ENCODE peak calls at places on chromosomes 7 and 10, in seven cellular contexts. S is CD4-positive, alpha-beta memory T cell; K is T-helper 2 cell; V is cardiac fibroblast; R is COR-L47; J is GM12865; T is fibroblast of mammary gland. M is an unnamed sample.

GRCh38 chr10:46326971-46327370 is 40.2 kb downstream of the ANTXRL start:
- DNase-seq in S (no peak), R (no peak), J (no peak), K (no peak), T (no peak), V (no peak), M (no peak)

GRCh38 chr7:158087196-158087595 is 500.4 kb downstream of the PTPRN2 start:
- DNase-seq in T (no peak), R (no peak), S (no peak), V (no peak), K (no peak), J (no peak), M (no peak)

GRCh38 chr7:23247602-23248335 is 1.2 kb downstream of the GPNMB start:
- DNase-seq in V (peak), T (peak), S (no peak), R (no peak), J (peak), K (peak), M (peak)

GRCh38 chr7:1626769-1627168 is 43.3 kb upstream of the ELFN1 start:
- DNase-seq in J (no peak), T (no peak), K (no peak), V (no peak), S (no peak), R (no peak), M (no peak)

GRCh38 chr7:158782638-158783490 is 46.4 kb downstream of the ESYT2 start:
- DNase-seq in J (no peak), T (peak), K (no peak), S (no peak), V (peak), R (peak), M (peak)

GRCh38 chr7:151623766-151624165 is 104.1 kb upstream of the RHEB start:
- DNase-seq in S (no peak), K (no peak), R (no peak), V (peak), T (peak), J (no peak), M (peak)

GRCh38 chr7:2954433-2954853 is 89.2 kb downstream of the CARD11 start:
- DNase-seq in S (no peak), T (no peak), K (peak), V (no peak), R (no peak), J (no peak), M (no peak)

GRCh38 chr7:158261362-158262235 is 326.0 kb downstream of the PTPRN2 start:
- DNase-seq in V (no peak), K (no peak), J (no peak), S (no peak), T (no peak), R (no peak), M (no peak)

GRCh38 chr7:155222046-155222445 is 75.6 kb upstream of the INSIG1 start:
- DNase-seq in J (no peak), K (peak), R (peak), V (no peak), S (no peak), T (no peak), M (peak)

GRCh38 chr10:96789571-96790108 is 42.5 kb upstream of the LCOR start:
- DNase-seq in K (peak), T (peak), R (no peak), V (no peak), S (no peak), J (peak), M (peak)

GRCh38 chr7:150941983-150942590 is 36.0 kb downstream of the KCNH2 start:
- DNase-seq in R (peak), V (peak), J (peak), T (no peak), S (peak), K (peak), M (no peak)

GRCh38 chr7:134954197-134955082 is 31.9 kb upstream of the AGBL3 start:
- DNase-seq in K (peak), T (peak), V (peak), J (peak), S (peak), R (peak), M (peak)

GRCh38 chr10:11727563-11727962 is 14.6 kb upstream of the ECHDC3 start:
- DNase-seq in T (no peak), V (no peak), S (no peak), J (no peak), R (no peak), K (no peak), M (no peak)

GRCh38 chr7:119270644-119271043 is 1002.3 kb upstream of the KCND2 start:
- DNase-seq in S (no peak), K (no peak), V (no peak), J (peak), T (no peak), R (no peak), M (no peak)

GRCh38 chr10:91022390-91022789 is 101.5 kb upstream of the ANKRD1 start:
- DNase-seq in S (no peak), J (no peak), R (no peak), T (no peak), K (no peak), V (peak), M (peak)

GRCh38 chr10:67779455-67780205 is 58.4 kb downstream of the DNAJC12 start:
- DNase-seq in K (peak), T (peak), J (peak), V (peak), S (peak), R (peak), M (peak)

GRCh38 chr7:50696810-50697582 is 85.7 kb downstream of the GRB10 start:
- DNase-seq in T (peak), R (no peak), S (peak), J (no peak), K (peak), V (no peak), M (no peak)

GRCh38 chr10:1643161-1643910 is 94.0 kb downstream of the ADARB2 start:
- DNase-seq in K (peak), V (no peak), J (peak), S (no peak), R (no peak), T (no peak), M (no peak)

GRCh38 chr7:31776616-31777015 is 89.6 kb downstream of the PPP1R17 start:
- DNase-seq in R (no peak), K (no peak), S (no peak), T (peak), V (peak), J (no peak), M (peak)

GRCh38 chr10:124875596-124875995 is 66.3 kb upstream of the ZRANB1 start:
- DNase-seq in K (no peak), R (no peak), V (peak), J (no peak), T (peak), S (no peak), M (peak)

GRCh38 chr10:103861501-103861900 is 6.1 kb upstream of the SH3PXD2A start:
- DNase-seq in V (no peak), S (no peak), T (peak), J (no peak), R (no peak), K (no peak), M (no peak)

GRCh38 chr10:68811367-68812009 is 15.8 kb upstream of the STOX1 start:
- DNase-seq in J (no peak), R (no peak), V (no peak), S (no peak), K (no peak), T (no peak), M (no peak)

GRCh38 chr10:110110338-110110737 is 97.1 kb upstream of the MXI1 start:
- DNase-seq in R (no peak), K (no peak), J (peak), T (no peak), V (no peak), S (no peak), M (no peak)

GRCh38 chr7:67771840-67772605 is 775.4 kb downstream of the TYW1 start:
- DNase-seq in K (no peak), S (no peak), J (no peak), V (no peak), T (no peak), R (no peak), M (no peak)

GRCh38 chr7:90816511-90817142 is 220.5 kb downstream of the CDK14 start:
- DNase-seq in J (peak), V (peak), S (no peak), K (peak), R (no peak), T (peak), M (peak)

GRCh38 chr7:16411391-16411790 is 9.9 kb downstream of the CRPPA start:
- DNase-seq in V (no peak), T (peak), R (no peak), K (no peak), S (no peak), J (no peak), M (peak)

GRCh38 chr10:124654686-124655085 is 89.5 kb downstream of the FAM53B start:
- DNase-seq in J (no peak), S (no peak), K (peak), R (no peak), T (no peak), V (no peak), M (no peak)

GRCh38 chr7:150633926-150634325 is 1.7 kb upstream of the GIMAP6 start:
- DNase-seq in J (no peak), T (no peak), R (no peak), K (no peak), V (no peak), S (no peak), M (no peak)

GRCh38 chr10:62071846-62072281 is 170.4 kb downstream of the ARID5B start:
- DNase-seq in K (peak), S (no peak), V (no peak), R (no peak), T (peak), J (no peak), M (peak)

GRCh38 chr10:69655124-69655867 is 25.2 kb downstream of the FAM241B start:
- DNase-seq in J (no peak), V (no peak), T (no peak), K (no peak), S (no peak), R (no peak), M (no peak)

GRCh38 chr7:91974066-91974465 is 33.4 kb downstream of the AKAP9 start:
- DNase-seq in T (no peak), R (no peak), J (no peak), V (no peak), K (no peak), S (no peak), M (no peak)

GRCh38 chr10:70902659-70903261 is 14.4 kb upstream of the PCBD1 start:
- DNase-seq in V (no peak), J (no peak), S (no peak), T (no peak), R (no peak), K (no peak), M (no peak)

GRCh38 chr7:101747758-101748345 is 69.6 kb upstream of the CUX1 start:
- DNase-seq in V (no peak), R (no peak), K (no peak), S (no peak), T (no peak), J (no peak), M (no peak)

GRCh38 chr10:23543696-23544095 is 104.8 kb downstream of the OTUD1 start:
- DNase-seq in R (no peak), V (no peak), J (no peak), K (no peak), S (no peak), T (no peak), M (no peak)

GRCh38 chr7:139561-140243 is 52.7 kb upstream of the FAM20C start:
- DNase-seq in J (no peak), S (no peak), K (no peak), V (no peak), T (no peak), R (no peak), M (no peak)

GRCh38 chr7:137932881-137933269 is 69.0 kb downstream of the CREB3L2 start:
- DNase-seq in S (no peak), J (no peak), V (no peak), K (no peak), R (no peak), T (peak), M (peak)

GRCh38 chr10:96509017-96509641 is 4.6 kb downstream of the TLL2 start:
- DNase-seq in R (no peak), K (no peak), J (no peak), V (no peak), S (no peak), T (peak), M (peak)

GRCh38 chr10:725786-726185 is 36.3 kb upstream of the DIP2C start:
- DNase-seq in K (no peak), J (no peak), R (no peak), T (peak), V (no peak), S (no peak), M (no peak)

GRCh38 chr10:72764151-72764550 is 72.2 kb downstream of the MCU start:
- DNase-seq in T (peak), V (peak), S (no peak), K (no peak), J (no peak), R (no peak), M (peak)

M was measured in LHCN-M2.